ENCODE peak calls at places on chromosomes 13 and 19, in nine cellular contexts. E is A549; Y is activated CD8-positive, alpha-beta memory T cell treated with anti-CD3 and anti-CD28 coated beads for 4 hours; Q is NCI-H524; V is ELF-1; F is cardiac muscle cell; M is GM19239; T is right atrium auricular region; N is EL. G is an unnamed sample.

GRCh38 chr19:32708457-32708856 is 11.1 kb upstream of the TDRD12 start:
- DNase-seq in E (no peak), Y (no peak), Q (no peak), V (no peak), F (no peak), M (no peak), T (no peak), N (no peak), G (no peak)

GRCh38 chr13:113637262-113638160 is 20.5 kb downstream of the ATP4B start:
- DNase-seq in E (no peak), Y (no peak), Q (no peak), V (no peak), F (no peak), M (no peak), T (no peak), N (no peak), G (peak)

GRCh38 chr19:11378319-11379189 is 4.1 kb downstream of the SWSAP1 start:
- DNase-seq in E (peak), Y (no peak), Q (peak), V (peak), F (peak), M (no peak), T (no peak), N (peak), G (peak)

GRCh38 chr19:15902254-15902653 is 4.4 kb upstream of the CYP4F2 start:
- DNase-seq in E (no peak), Y (no peak), Q (no peak), V (no peak), F (no peak), M (no peak), T (no peak), N (no peak), G (no peak)

GRCh38 chr19:58319241-58319640 is 7.6 kb upstream of the ZSCAN22 start:
- DNase-seq in E (no peak), Y (no peak), Q (no peak), V (no peak), F (no peak), M (no peak), T (no peak), N (no peak), G (no peak)

GRCh38 chr13:28528388-28528787 is 33.5 kb upstream of the FLT1 start:
- DNase-seq in E (no peak), Y (no peak), Q (peak), V (no peak), F (no peak), M (no peak), T (no peak), N (no peak), G (no peak)

GRCh38 chr13:40187324-40187795 is 479.1 kb downstream of the FOXO1 start:
- DNase-seq in E (no peak), Y (peak), Q (no peak), V (peak), F (no peak), M (no peak), T (no peak), N (no peak), G (no peak)

GRCh38 chr13:43805071-43805468 is 18.3 kb upstream of the ENOX1 start:
- DNase-seq in E (peak), Y (no peak), Q (no peak), V (no peak), F (peak), M (no peak), T (no peak), N (peak), G (no peak)

GRCh38 chr19:29630661-29631060 is 24.6 kb downstream of the POP4 start:
- DNase-seq in E (no peak), Y (no peak), Q (no peak), V (peak), F (no peak), M (no peak), T (no peak), N (peak), G (no peak)

GRCh38 chr19:3521104-3521445 is 15.0 kb downstream of the FZR1 start:
- DNase-seq in E (no peak), Y (no peak), Q (no peak), V (no peak), F (no peak), M (no peak), T (no peak), N (no peak), G (no peak)

GRCh38 chr19:38162632-38163031 is 61.4 kb downstream of the DPF1 start:
- DNase-seq in E (no peak), Y (no peak), Q (no peak), V (no peak), F (no peak), M (no peak), T (no peak), N (no peak), G (no peak)

GRCh38 chr13:97512732-97513131 is 78.8 kb downstream of the RAP2A start:
- DNase-seq in E (no peak), Y (no peak), Q (peak), V (no peak), F (no peak), M (no peak), T (no peak), N (no peak), G (peak)

GRCh38 chr19:4597975-4598671 is 38.6 kb upstream of the SEMA6B start:
- DNase-seq in E (peak), Y (peak), Q (peak), V (peak), F (peak), M (no peak), T (no peak), N (peak), G (peak)

GRCh38 chr19:18221815-18222725 is 4.2 kb downstream of the PDE4C start:
- DNase-seq in E (no peak), Y (no peak), Q (no peak), V (peak), F (no peak), M (no peak), T (no peak), N (no peak), G (no peak)

GRCh38 chr19:455851-456546 is 4.8 kb downstream of the SHC2 start:
- DNase-seq in E (no peak), Y (no peak), Q (no peak), V (no peak), F (no peak), M (no peak), T (no peak), N (no peak), G (no peak)

GRCh38 chr13:31042501-31043165 is 110.2 kb downstream of the TEX26 start:
- DNase-seq in E (no peak), Y (no peak), Q (peak), V (no peak), F (no peak), M (no peak), T (no peak), N (no peak), G (no peak)

GRCh38 chr19:46901701-46902401 is 41.1 kb downstream of the ARHGAP35 start:
- DNase-seq in E (no peak), Y (no peak), Q (no peak), V (no peak), F (no peak), M (no peak), T (no peak), N (peak), G (no peak)

G was measured in BE2C.